ENCODE peak calls at places on chromosomes 5 and 9, in nine cellular contexts. I is endothelial cell, U is tibial nerve, A is brain microvascular endothelial cell, L is breast epithelium, G is pancreas, J is RWPE1, V is A549, B is nephron progenitor cell. H is an unnamed sample.

GRCh38 chr9:96618209-96619108 is 1.2 kb downstream of the CDC14B start:
- DNase-seq in G (peak; percentile 55), U (no peak), B (peak; percentile 57), I (peak; percentile 22), J (peak; percentile 66), A (peak; percentile 48), L (no peak), V (peak; percentile 29), H (peak; percentile 28)

GRCh38 chr5:145619806-145620205 is 215.3 kb downstream of the PRELID2 start:
- DNase-seq in I (no peak), J (no peak), A (no peak), L (no peak), G (no peak), B (no peak), U (no peak), V (no peak), H (no peak)

GRCh38 chr5:141369994-141370848 is at the start of gene PCDHGB3:
- DNase-seq in J (no peak), V (peak; percentile 55), U (no peak), A (peak; percentile 58), B (no peak), G (no peak), L (no peak), I (no peak), H (no peak)

GRCh38 chr5:137696481-137696880 is 39.4 kb downstream of the KLHL3 start:
- DNase-seq in J (no peak), U (no peak), L (no peak), G (no peak), A (peak; percentile 80), I (no peak), B (no peak), V (no peak), H (no peak)

GRCh38 chr5:78511116-78511906 is 137.3 kb downstream of the LHFPL2 start:
- DNase-seq in V (no peak), B (no peak), L (no peak), A (no peak), U (no peak), G (no peak), J (no peak), I (no peak), H (no peak)

GRCh38 chr5:154058055-154059038 is 19.6 kb downstream of the MFAP3 start:
- DNase-seq in V (no peak), G (peak; percentile 30), L (no peak), I (no peak), U (no peak), A (peak; percentile 41), B (no peak), J (peak; percentile 36), H (no peak)

GRCh38 chr5:95664204-95664786 is 17.7 kb downstream of the RFESD start:
- DNase-seq in J (peak; percentile 26), G (peak; percentile 38), U (peak; percentile 79), L (no peak), V (no peak), B (peak; percentile 31), I (peak; percentile 8), A (no peak), H (no peak)

GRCh38 chr9:116951588-116952433 is 264.7 kb downstream of the TRIM32 start:
- DNase-seq in I (no peak), L (no peak), J (peak; percentile 88), A (peak; percentile 70), U (no peak), V (peak; percentile 16), G (no peak), B (no peak), H (no peak)

GRCh38 chr9:115170674-115171073 is 52.7 kb upstream of the TNC start:
- DNase-seq in A (peak; percentile 24), J (peak; percentile 86), G (no peak), V (peak; percentile 45), U (no peak), B (no peak), I (no peak), L (no peak), H (no peak)

GRCh38 chr9:89278997-89279739 is 31.8 kb upstream of the CKS2 start:
- DNase-seq in G (no peak), B (peak; percentile 9), V (peak; percentile 51), I (peak; percentile 41), J (peak; percentile 60), A (peak; percentile 74), U (peak; percentile 80), L (no peak), H (no peak)

GRCh38 chr9:127133739-127134167 is 11.3 kb upstream of the ANGPTL2 start:
- DNase-seq in L (no peak), U (peak; percentile 76), A (peak; percentile 76), J (no peak), V (no peak), I (no peak), G (no peak), B (no peak), H (peak; percentile 33)

GRCh38 chr5:72383280-72384205 is 63.4 kb downstream of the PTCD2 start:
- DNase-seq in V (peak; percentile 59), B (no peak), L (no peak), J (peak; percentile 64), G (no peak), I (no peak), U (no peak), A (peak; percentile 66), H (no peak)

GRCh38 chr9:127384016-127384730 is 12.8 kb upstream of the SLC2A8 start:
- DNase-seq in G (no peak), B (no peak), A (no peak), I (no peak), U (no peak), L (peak; percentile 36), J (no peak), V (no peak), H (no peak)

GRCh38 chr9:101399641-101399965 is 952 bp downstream of the ZNF189 start:
- DNase-seq in U (no peak), V (no peak), G (no peak), B (no peak), I (no peak), L (no peak), A (no peak), J (no peak), H (no peak)

GRCh38 chr5:149775785-149776184 is 45.7 kb downstream of the PPARGC1B start:
- DNase-seq in G (no peak), V (peak; percentile 73), I (no peak), A (no peak), L (no peak), U (no peak), B (no peak), J (no peak), H (no peak)

GRCh38 chr9:99793528-99793927 is 28.2 kb upstream of the NR4A3 start:
- DNase-seq in G (no peak), J (no peak), L (no peak), V (no peak), U (no peak), I (no peak), A (no peak), B (no peak), H (no peak)

GRCh38 chr5:87042554-87042953 is 225.1 kb upstream of the RASA1 start:
- DNase-seq in A (no peak), J (no peak), L (no peak), U (no peak), V (no peak), G (no peak), I (no peak), B (no peak), H (no peak)

GRCh38 chr5:87053134-87053533 is 214.5 kb upstream of the RASA1 start:
- DNase-seq in U (no peak), L (no peak), A (no peak), G (no peak), J (no peak), B (no peak), I (no peak), V (no peak), H (no peak)

DNA sequence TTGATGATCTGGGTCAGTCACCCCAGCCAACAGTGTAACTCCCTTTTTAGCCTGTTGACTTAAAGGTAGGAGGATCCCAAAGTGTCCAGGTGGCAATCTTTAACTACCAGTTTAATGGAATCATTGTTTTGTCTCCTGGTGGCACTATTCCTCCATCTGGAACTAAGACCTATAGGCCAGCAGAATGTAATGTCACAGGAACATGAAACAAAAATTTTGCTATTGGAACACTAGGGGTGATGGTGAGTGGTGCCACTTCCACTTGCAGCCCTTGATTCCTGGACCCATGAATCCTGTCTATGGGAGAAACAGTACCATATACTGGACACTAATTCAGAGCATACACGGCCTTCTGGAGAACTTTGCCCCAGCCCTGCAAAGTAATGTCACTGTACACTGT is 219.5 kb upstream of the RASA1 start:
- DNase-seq in G (no peak), V (peak; percentile 36), L (no peak), U (no peak), B (no peak), J (no peak), I (no peak), A (no peak), H (no peak)
- TF ChIP-seq CTCF in G (no peak), V (peak; percentile 20), L (no peak), U (no peak), B (no peak), J (no peak), I (no peak), A (peak; percentile 18), H (no peak)

GRCh38 chr5:160082589-160082988 is 36.7 kb downstream of the PWWP2A start:
- DNase-seq in I (no peak), A (no peak), B (no peak), G (no peak), J (no peak), V (no peak), U (no peak), L (no peak), H (no peak)

GRCh38 chr5:160083501-160083900 is 35.7 kb downstream of the PWWP2A start:
- DNase-seq in G (no peak), I (no peak), L (no peak), A (peak; percentile 43), V (peak; percentile 39), U (no peak), B (no peak), J (peak; percentile 70), H (no peak)

GRCh38 chr5:160079753-160080152 is 39.5 kb downstream of the PWWP2A start:
- DNase-seq in I (no peak), L (no peak), B (no peak), V (no peak), J (no peak), U (no peak), A (no peak), G (no peak), H (no peak)

GRCh38 chr5:160081495-160081894 is 37.8 kb downstream of the PWWP2A start:
- DNase-seq in V (no peak), J (no peak), U (no peak), L (no peak), A (no peak), I (no peak), B (no peak), G (no peak), H (no peak)

GRCh38 chr5:160083012-160083436 is 36.2 kb downstream of the PWWP2A start:
- DNase-seq in B (no peak), A (peak; percentile 81), L (no peak), U (no peak), G (no peak), I (no peak), V (peak; percentile 42), J (peak; percentile 70), H (no peak)
- TF ChIP-seq CTCF in B (no peak), A (no peak), L (no peak), U (no peak), G (no peak), I (no peak), V (no peak), J (no peak), H (no peak)

GRCh38 chr5:112604741-112605390 is 132.8 kb upstream of the APC start:
- DNase-seq in B (no peak), A (no peak), J (no peak), I (no peak), U (no peak), L (no peak), G (no peak), V (peak; percentile 10), H (no peak)
- TF ChIP-seq CTCF in B (no peak), A (peak; percentile 17), J (no peak), I (no peak), U (no peak), L (no peak), G (no peak), V (no peak), H (no peak)

GRCh38 chr9:12988259-12988658 is 213.4 kb downstream of the LURAP1L start:
- DNase-seq in U (no peak), G (no peak), L (no peak), J (no peak), I (no peak), A (no peak), B (no peak), V (no peak), H (no peak)
- TF ChIP-seq CTCF in U (no peak), G (no peak), L (no peak), J (peak; percentile 15), I (no peak), A (no peak), B (no peak), V (no peak), H (no peak)

H was measured in mesothelial cell of epicardium.